ENCODE peak calls at places on chromosomes 7 and 10, in nine cellular contexts. K is mesenteric fat pad; L is T1000; M is KG1; Y is IMR-90; U is iPS-NIHi11; H is skeletal muscle cell; B is activated naive CD4-positive, alpha-beta T cell treated with anti-CD3 and anti-CD28 coated beads, Interleukin-2, amount 50 U/mL, for 16 hours; W is cardiac fibroblast. C is an unnamed sample.

GRCh38 chr7:128891110-128891941 is 19.2 kb downstream of the KCP start:
- DNase-seq in K (no peak), L (no peak), M (no peak), Y (no peak), U (peak), H (no peak), B (peak), W (no peak), C (peak)

GRCh38 chr10:71796749-71797405 is 23.6 kb upstream of the VSIR start:
- DNase-seq in K (no peak), L (no peak), M (no peak), Y (no peak), U (no peak), H (no peak), B (no peak), W (no peak), C (no peak)

GRCh38 chr7:104530243-104530642 is 201.8 kb downstream of the LHFPL3 start:
- DNase-seq in K (no peak), L (no peak), M (no peak), Y (no peak), U (no peak), H (no peak), B (no peak), W (no peak), C (no peak)

GRCh38 chr10:114043532-114044250 is at the start of gene ADRB1:
- DNase-seq in K (no peak), L (peak), M (no peak), Y (peak), U (peak), H (no peak), B (peak), W (peak), C (peak)

GRCh38 chr10:63114031-63114814 is 18.9 kb upstream of the NRBF2 start:
- DNase-seq in K (peak), L (no peak), M (no peak), Y (peak), U (no peak), H (peak), B (no peak), W (peak), C (no peak)

GRCh38 chr7:129163875-129164544 is 19.5 kb downstream of the TSPAN33 start:
- DNase-seq in K (no peak), L (no peak), M (no peak), Y (peak), U (peak), H (peak), B (no peak), W (peak), C (peak)

GRCh38 chr10:75703191-75703861 is 271.9 kb downstream of the LRMDA start:
- DNase-seq in K (no peak), L (no peak), M (no peak), Y (no peak), U (no peak), H (no peak), B (no peak), W (no peak), C (peak)

GRCh38 chr7:7696458-7697119 is 21.8 kb downstream of the RPA3 start:
- DNase-seq in K (no peak), L (no peak), M (no peak), Y (peak), U (no peak), H (no peak), B (no peak), W (peak), C (peak)

GRCh38 chr10:30489291-30489823 is 55.4 kb downstream of the MAP3K8 start:
- DNase-seq in K (no peak), L (no peak), M (no peak), Y (no peak), U (no peak), H (no peak), B (no peak), W (no peak), C (no peak)

GRCh38 chr7:18177815-18178660 is 150.4 kb upstream of the PRPS1L1 start:
- DNase-seq in K (no peak), L (no peak), M (peak), Y (no peak), U (no peak), H (no peak), B (no peak), W (peak), C (peak)

GRCh38 chr7:41328544-41328943 is 374.3 kb downstream of the INHBA start:
- DNase-seq in K (no peak), L (no peak), M (no peak), Y (peak), U (no peak), H (no peak), B (no peak), W (no peak), C (no peak)

GRCh38 chr10:101941871-101942270 is 98.3 kb upstream of the KCNIP2 start:
- DNase-seq in K (no peak), L (no peak), M (no peak), Y (peak), U (no peak), H (no peak), B (no peak), W (peak), C (no peak)

GRCh38 chr10:6704891-6705290 is 124.8 kb upstream of the PRKCQ start:
- DNase-seq in K (no peak), L (no peak), M (no peak), Y (no peak), U (no peak), H (no peak), B (no peak), W (no peak), C (no peak)

GRCh38 chr7:155857141-155857540 is 44.9 kb upstream of the SHH start:
- DNase-seq in K (peak), L (no peak), M (no peak), Y (no peak), U (no peak), H (no peak), B (no peak), W (no peak), C (no peak)

GRCh38 chr7:47405921-47406765 is 175.8 kb downstream of the TNS3 start:
- DNase-seq in K (peak), L (no peak), M (no peak), Y (peak), U (peak), H (no peak), B (no peak), W (peak), C (peak)

GRCh38 chr7:148905093-148905666 is 21.1 kb upstream of the EZH2 start:
- DNase-seq in K (no peak), L (no peak), M (no peak), Y (no peak), U (peak), H (no peak), B (no peak), W (no peak), C (peak)

GRCh38 chr10:132121511-132121830 is 55.7 kb downstream of the JAKMIP3 start:
- DNase-seq in K (no peak), L (no peak), M (no peak), Y (no peak), U (no peak), H (no peak), B (no peak), W (no peak), C (no peak)

GRCh38 chr10:25125151-25125550 is 49.6 kb upstream of the GPR158 start:
- DNase-seq in K (no peak), L (no peak), M (no peak), Y (no peak), U (peak), H (no peak), B (no peak), W (no peak), C (peak)

GRCh38 chr7:3439333-3440030 is 138.4 kb downstream of the SDK1 start:
- DNase-seq in K (no peak), L (peak), M (no peak), Y (peak), U (no peak), H (peak), B (no peak), W (peak), C (no peak)

GRCh38 chr7:100089458-100090201 is 861 bp downstream of the COPS6 start:
- DNase-seq in K (no peak), L (no peak), M (no peak), Y (peak), U (no peak), H (no peak), B (no peak), W (peak), C (no peak)

GRCh38 chr10:43267811-43268210 is 946 bp upstream of the RASGEF1A start:
- DNase-seq in K (no peak), L (no peak), M (no peak), Y (no peak), U (no peak), H (no peak), B (no peak), W (no peak), C (no peak)

GRCh38 chr7:77727527-77727926 is 31.3 kb downstream of the RSBN1L start:
- DNase-seq in K (no peak), L (no peak), M (no peak), Y (no peak), U (no peak), H (no peak), B (no peak), W (no peak), C (peak)

GRCh38 chr10:113525713-113526112 is 27.1 kb upstream of the HABP2 start:
- DNase-seq in K (no peak), L (no peak), M (no peak), Y (no peak), U (no peak), H (no peak), B (no peak), W (no peak), C (no peak)

C was measured in NCI-H69.